ENCODE peak calls at places on chromosomes 3 and 15, in ten cellular contexts. Q is AG20443; O is AG08395; L is fibroblast of mammary gland; A is CD8-positive, alpha-beta memory T cell; P is fibroblast of the conjunctiva; I is effector memory CD8-positive, alpha-beta T cell; N is fibroblast of lung; V is stimulated activated CD4-positive, alpha-beta T cell treated with anti-CD3 and anti-CD28 coated beads, Interleukin-12 subunit alpha, Interleukin-12 subunit beta, amount 100 ng/mL, for 4 hours; Y is T-cell. G is an unnamed sample.

GRCh38 chr15:25775317-25775912 is 87.7 kb downstream of the ATP10A start:
- DNase-seq in Q (peak; percentile 91), O (peak; percentile 90), L (peak; percentile 90), A (no peak), P (peak; percentile 44), I (no peak), N (peak; percentile 72), V (no peak), Y (no peak), G (no peak)

GRCh38 chr15:94526071-94526689 is 294.8 kb downstream of the MCTP2 start:
- DNase-seq in Q (no peak), O (no peak), L (no peak), A (no peak), P (no peak), I (no peak), N (no peak), V (no peak), Y (no peak), G (peak; percentile 37)

GRCh38 chr3:63043631-63044030 is 168.4 kb upstream of the CADPS start:
- DNase-seq in Q (peak; percentile 18), O (no peak), L (peak; percentile 56), A (no peak), P (no peak), I (no peak), N (no peak), V (no peak), Y (no peak), G (no peak)

GRCh38 chr15:91100561-91101355 is 701 bp downstream of the SV2B start:
- DNase-seq in Q (peak; percentile 24), O (no peak), L (peak; percentile 14), A (no peak), P (no peak), I (no peak), N (peak; percentile 37), V (peak; percentile 1), Y (no peak), G (peak; percentile 30)

GRCh38 chr3:9583792-9584191 is 30.2 kb upstream of the LHFPL4 start:
- DNase-seq in Q (no peak), O (no peak), L (no peak), A (no peak), P (no peak), I (no peak), N (no peak), V (no peak), Y (no peak), G (no peak)

GRCh38 chr3:172629470-172629869 is 81.4 kb downstream of the NCEH1 start:
- DNase-seq in Q (peak; percentile 50), O (peak; percentile 55), L (peak; percentile 47), A (no peak), P (no peak), I (no peak), N (peak; percentile 23), V (no peak), Y (no peak), G (no peak)

GRCh38 chr15:67063689-67064606 is 1.5 kb upstream of the SMAD3 start:
- DNase-seq in Q (no peak), O (no peak), L (no peak), A (peak; percentile 36), P (no peak), I (no peak), N (no peak), V (no peak), Y (no peak), G (no peak)

GRCh38 chr15:48084759-48085420 is 35.9 kb upstream of the SLC24A5 start:
- DNase-seq in Q (no peak), O (peak; percentile 34), L (peak; percentile 35), A (no peak), P (peak; percentile 14), I (no peak), N (peak; percentile 68), V (no peak), Y (no peak), G (peak; percentile 5)

GRCh38 chr3:73622135-73622534 is 2.6 kb downstream of the PDZRN3 start:
- DNase-seq in Q (peak; percentile 36), O (no peak), L (peak; percentile 30), A (no peak), P (no peak), I (no peak), N (peak; percentile 55), V (no peak), Y (no peak), G (no peak)

GRCh38 chr3:128878556-128879124 is 780 bp upstream of the ACAD9 start:
- DNase-seq in Q (peak; percentile 61), O (peak; percentile 65), L (peak; percentile 84), A (no peak), P (peak; percentile 48), I (no peak), N (peak; percentile 67), V (peak; percentile 10), Y (peak; percentile 11), G (peak; percentile 54)

GRCh38 chr3:150083653-150084037 is 113.0 kb upstream of the PFN2 start:
- DNase-seq in Q (peak; percentile 46), O (peak; percentile 41), L (peak; percentile 69), A (no peak), P (no peak), I (no peak), N (peak; percentile 85), V (no peak), Y (no peak), G (no peak)

GRCh38 chr3:111032677-111033076 is 38.9 kb upstream of the NECTIN3 start:
- DNase-seq in Q (no peak), O (no peak), L (no peak), A (no peak), P (no peak), I (no peak), N (no peak), V (no peak), Y (no peak), G (no peak)

GRCh38 chr15:67501177-67501835 is 19.6 kb upstream of the C15orf61 start:
- DNase-seq in Q (peak; percentile 39), O (peak; percentile 47), L (peak; percentile 51), A (no peak), P (peak; percentile 53), I (no peak), N (peak; percentile 76), V (no peak), Y (no peak), G (peak; percentile 27)

GRCh38 chr3:46228259-46229222 is 13.7 kb upstream of the CCR3 start:
- DNase-seq in Q (peak; percentile 56), O (peak; percentile 65), L (peak; percentile 91), A (peak; percentile 11), P (peak; percentile 62), I (no peak), N (peak; percentile 79), V (no peak), Y (no peak), G (peak; percentile 68)

G was measured in Kasumi-1.